ENCODE peak calls at places on chromosome 16, in six cellular contexts. One of them, this sample, is unnamed.

GRCh38 chr16:89375021-89375420 is 115.3 kb downstream of the ANKRD11 start:
- DNase-seq in sigmoid colon: no peak
- DNase-seq in OCI-LY7: peak; percentile 73
- DNase-seq in HCT116: no peak
- DNase-seq in esophagus squamous epithelium: no peak
- DNase-seq in GM23248: no peak
- DNase-seq in this sample: peak; percentile 74

GRCh38 chr16:4509420-4509819 is 29.2 kb downstream of the CDIP1 start:
- DNase-seq in esophagus squamous epithelium: no peak
- DNase-seq in OCI-LY7: no peak
- DNase-seq in HCT116: no peak
- DNase-seq in GM23248: no peak
- DNase-seq in sigmoid colon: no peak
- DNase-seq in this sample: no peak

GRCh38 chr16:88782454-88783390 is 2.3 kb downstream of the PIEZO1 start:
- DNase-seq in esophagus squamous epithelium: no peak
- DNase-seq in GM23248: peak; percentile 96
- DNase-seq in sigmoid colon: peak; percentile 80
- DNase-seq in OCI-LY7: peak; percentile 44
- DNase-seq in HCT116: peak; percentile 48
- DNase-seq in this sample: no peak

GRCh38 chr16:27444015-27444414 is 42.0 kb downstream of the IL21R start:
- DNase-seq in GM23248: peak; percentile 69
- DNase-seq in HCT116: no peak
- DNase-seq in esophagus squamous epithelium: no peak
- DNase-seq in OCI-LY7: no peak
- DNase-seq in sigmoid colon: no peak
- DNase-seq in this sample: no peak

GRCh38 chr16:69481901-69482341 is 57.5 kb downstream of the CYB5B start:
- DNase-seq in sigmoid colon: peak; percentile 92
- DNase-seq in esophagus squamous epithelium: no peak
- DNase-seq in GM23248: peak; percentile 90
- DNase-seq in OCI-LY7: no peak
- DNase-seq in HCT116: no peak
- DNase-seq in this sample: no peak

GRCh38 chr16:56426585-56426984 is 1.2 kb upstream of the AMFR start:
- DNase-seq in GM23248: no peak
- DNase-seq in esophagus squamous epithelium: no peak
- DNase-seq in sigmoid colon: no peak
- DNase-seq in OCI-LY7: no peak
- DNase-seq in HCT116: no peak
- DNase-seq in this sample: no peak

GRCh38 chr16:11560701-11561439 is 25.8 kb downstream of the LITAF start:
- DNase-seq in esophagus squamous epithelium: no peak
- DNase-seq in GM23248: no peak
- DNase-seq in sigmoid colon: no peak
- DNase-seq in HCT116: no peak
- DNase-seq in OCI-LY7: no peak
- DNase-seq in this sample: no peak

GRCh38 chr16:26827386-26827785 is 239.3 kb upstream of the C16orf82 start:
- DNase-seq in HCT116: no peak
- DNase-seq in GM23248: no peak
- DNase-seq in sigmoid colon: no peak
- DNase-seq in esophagus squamous epithelium: no peak
- DNase-seq in OCI-LY7: no peak
- DNase-seq in this sample: no peak

GRCh38 chr16:66147338-66147737 is 219.2 kb upstream of the CDH5 start:
- DNase-seq in sigmoid colon: no peak
- DNase-seq in GM23248: no peak
- DNase-seq in OCI-LY7: no peak
- DNase-seq in esophagus squamous epithelium: no peak
- DNase-seq in HCT116: no peak
- DNase-seq in this sample: no peak

GRCh38 chr16:14286381-14287230 is 215.5 kb downstream of the MRTFB start:
- DNase-seq in OCI-LY7: peak; percentile 75
- DNase-seq in sigmoid colon: no peak
- DNase-seq in esophagus squamous epithelium: no peak
- DNase-seq in GM23248: peak; percentile 76
- DNase-seq in HCT116: no peak
- DNase-seq in this sample: no peak

GRCh38 chr16:73176577-73177013 is 128.7 kb upstream of the ZFHX3 start:
- DNase-seq in sigmoid colon: no peak
- DNase-seq in OCI-LY7: no peak
- DNase-seq in esophagus squamous epithelium: no peak
- DNase-seq in HCT116: peak; percentile 48
- DNase-seq in GM23248: peak; percentile 96
- DNase-seq in this sample: no peak

GRCh38 chr16:23072084-23072599 is 77.1 kb downstream of the USP31 start:
- DNase-seq in HCT116: no peak
- DNase-seq in GM23248: peak; percentile 90
- DNase-seq in OCI-LY7: no peak
- DNase-seq in esophagus squamous epithelium: no peak
- DNase-seq in sigmoid colon: peak; percentile 92
- DNase-seq in this sample: no peak
- H3K4me3 ChIP-seq in HCT116: no peak overlapping the region
- H3K4me3 ChIP-seq in GM23248: peak overlapping the region; percentile 40
- H3K4me3 ChIP-seq in OCI-LY7: no peak overlapping the region
- H3K4me3 ChIP-seq in esophagus squamous epithelium: no peak overlapping the region
- H3K4me3 ChIP-seq in sigmoid colon: no peak overlapping the region
- H3K4me3 ChIP-seq in this sample: no peak overlapping the region

GRCh38 chr16:20950294-20950693 is 49.7 kb downstream of the LYRM1 start:
- DNase-seq in HCT116: no peak
- DNase-seq in GM23248: no peak
- DNase-seq in esophagus squamous epithelium: no peak
- DNase-seq in sigmoid colon: no peak
- DNase-seq in OCI-LY7: no peak
- DNase-seq in this sample: no peak

GRCh38 chr16:20952144-20952797 is 51.7 kb downstream of the LYRM1 start:
- DNase-seq in OCI-LY7: no peak
- DNase-seq in esophagus squamous epithelium: no peak
- DNase-seq in GM23248: no peak
- DNase-seq in sigmoid colon: no peak
- DNase-seq in HCT116: peak; percentile 26
- DNase-seq in this sample: no peak

GRCh38 chr16:20957153-20957552 is 56.6 kb downstream of the LYRM1 start:
- DNase-seq in esophagus squamous epithelium: no peak
- DNase-seq in HCT116: no peak
- DNase-seq in GM23248: no peak
- DNase-seq in OCI-LY7: no peak
- DNase-seq in sigmoid colon: no peak
- DNase-seq in this sample: no peak

GRCh38 chr16:20956319-20956718 is 55.7 kb downstream of the LYRM1 start:
- DNase-seq in esophagus squamous epithelium: no peak
- DNase-seq in sigmoid colon: no peak
- DNase-seq in OCI-LY7: no peak
- DNase-seq in GM23248: peak; percentile 23
- DNase-seq in HCT116: no peak
- DNase-seq in this sample: no peak

DNA sequence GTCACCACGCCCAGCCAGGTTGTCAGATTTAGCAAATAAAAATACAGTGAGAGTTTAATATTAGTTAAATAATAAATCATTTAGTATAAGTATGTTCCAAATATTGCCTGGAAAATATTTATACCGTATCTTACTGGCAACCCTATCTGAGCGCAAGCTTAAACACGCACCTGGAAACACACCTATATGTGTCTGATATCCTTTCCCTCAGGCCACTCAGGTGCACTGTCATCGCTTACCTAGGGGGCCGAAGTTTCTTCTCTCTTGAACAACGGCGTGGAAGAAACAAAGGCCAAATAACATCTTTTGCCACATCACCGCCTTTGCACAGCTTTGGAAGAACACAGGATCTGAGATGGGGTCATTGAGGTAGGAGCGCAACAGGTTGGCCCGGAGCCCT is 54.0 kb downstream of the LYRM1 start:
- DNase-seq in sigmoid colon: no peak
- DNase-seq in HCT116: no peak
- DNase-seq in GM23248: no peak
- DNase-seq in OCI-LY7: no peak
- DNase-seq in esophagus squamous epithelium: no peak
- DNase-seq in this sample: no peak
- H3K27ac ChIP-seq in sigmoid colon: no peak overlapping the region
- H3K27ac ChIP-seq in HCT116: no peak overlapping the region
- H3K27ac ChIP-seq in GM23248: no peak overlapping the region
- H3K27ac ChIP-seq in OCI-LY7: no peak overlapping the region
- H3K27ac ChIP-seq in esophagus squamous epithelium: no peak overlapping the region
- H3K27ac ChIP-seq in this sample: no peak overlapping the region

GRCh38 chr16:31868701-31869167 is 4.9 kb upstream of the ZNF267 start:
- DNase-seq in GM23248: peak; percentile 81
- DNase-seq in esophagus squamous epithelium: peak; percentile 18
- DNase-seq in OCI-LY7: peak; percentile 80
- DNase-seq in HCT116: peak; percentile 73
- DNase-seq in sigmoid colon: peak; percentile 85
- DNase-seq in this sample: peak; percentile 73
- H3K4me3 ChIP-seq in GM23248: peak overlapping the region; percentile 48
- H3K4me3 ChIP-seq in esophagus squamous epithelium: no peak overlapping the region
- H3K4me3 ChIP-seq in OCI-LY7: peak overlapping the region; percentile 17
- H3K4me3 ChIP-seq in HCT116: no peak overlapping the region
- H3K4me3 ChIP-seq in sigmoid colon: no peak overlapping the region
- H3K4me3 ChIP-seq in this sample: no peak overlapping the region

GRCh38 chr16:200388-200787 is 20.1 kb downstream of the HBQ1 start:
- DNase-seq in esophagus squamous epithelium: no peak
- DNase-seq in OCI-LY7: no peak
- DNase-seq in GM23248: peak; percentile 91
- DNase-seq in HCT116: no peak
- DNase-seq in sigmoid colon: no peak
- DNase-seq in this sample: no peak
- H3K27ac ChIP-seq in esophagus squamous epithelium: no peak overlapping the region
- H3K27ac ChIP-seq in OCI-LY7: no peak overlapping the region
- H3K27ac ChIP-seq in GM23248: peak overlapping the region; percentile 89
- H3K27ac ChIP-seq in HCT116: no peak overlapping the region
- H3K27ac ChIP-seq in sigmoid colon: no peak overlapping the region
- H3K27ac ChIP-seq in this sample: no peak overlapping the region

DNA sequence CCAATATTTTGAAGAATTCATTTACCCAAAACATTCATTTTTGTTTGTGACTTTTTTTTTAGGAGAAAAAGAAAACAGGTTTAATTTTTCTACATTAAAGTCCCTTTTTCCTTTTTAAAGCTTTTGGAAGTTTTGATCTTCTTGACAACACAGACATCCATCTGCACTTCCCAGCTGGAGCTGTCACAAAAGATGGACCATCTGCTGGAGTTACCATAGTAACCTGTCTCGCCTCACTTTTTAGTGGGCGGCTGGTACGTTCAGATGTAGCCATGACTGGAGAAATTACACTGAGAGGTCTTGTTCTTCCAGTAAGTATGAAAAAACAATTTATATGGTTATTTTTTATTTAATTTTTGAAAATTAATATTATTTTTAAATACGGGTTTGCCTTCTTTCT is 37.2 kb downstream of the SIAH1 start:
- DNase-seq in esophagus squamous epithelium: no peak
- DNase-seq in GM23248: no peak
- DNase-seq in OCI-LY7: no peak
- DNase-seq in HCT116: no peak
- DNase-seq in sigmoid colon: no peak
- DNase-seq in this sample: peak; percentile 14
- H3K4me3 ChIP-seq in esophagus squamous epithelium: no peak overlapping the region
- H3K4me3 ChIP-seq in GM23248: no peak overlapping the region
- H3K4me3 ChIP-seq in OCI-LY7: no peak overlapping the region
- H3K4me3 ChIP-seq in HCT116: no peak overlapping the region
- H3K4me3 ChIP-seq in sigmoid colon: no peak overlapping the region
- H3K4me3 ChIP-seq in this sample: no peak overlapping the region

GRCh38 chr16:3112058-3112880 is at the start of gene ZNF205:
- DNase-seq in OCI-LY7: no peak
- DNase-seq in GM23248: peak; percentile 76
- DNase-seq in esophagus squamous epithelium: no peak
- DNase-seq in sigmoid colon: peak; percentile 87
- DNase-seq in HCT116: no peak
- DNase-seq in this sample: peak; percentile 88
- H3K27ac ChIP-seq in OCI-LY7: no peak within 1 kb of the TSS
- H3K27ac ChIP-seq in GM23248: no peak within 1 kb of the TSS
- H3K27ac ChIP-seq in esophagus squamous epithelium: peak within 1 kb of the TSS; percentile 86
- H3K27ac ChIP-seq in sigmoid colon: peak within 1 kb of the TSS; percentile 76
- H3K27ac ChIP-seq in HCT116: peak within 1 kb of the TSS; percentile 67
- H3K27ac ChIP-seq in this sample: peak within 1 kb of the TSS; percentile 58

DNA sequence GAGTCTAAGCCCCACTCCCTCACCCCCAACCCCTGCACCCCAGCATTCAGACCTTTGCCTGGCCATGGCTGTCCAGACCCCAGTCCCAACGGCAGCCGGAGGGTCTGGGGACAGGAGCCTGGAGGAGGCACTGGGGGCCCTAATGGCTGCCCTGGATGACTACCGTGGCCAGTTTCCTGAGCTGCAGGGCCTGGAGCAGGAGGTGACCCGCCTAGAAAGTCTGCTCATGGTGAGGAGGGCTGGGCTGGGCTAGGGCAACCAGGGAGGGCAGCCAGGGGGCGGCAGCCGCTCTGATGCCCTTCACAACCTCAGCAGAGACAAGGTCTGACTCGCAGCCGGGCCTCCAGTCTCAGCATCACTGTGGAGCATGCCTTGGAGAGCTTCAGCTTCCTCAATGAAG is 14.4 kb downstream of the RIPOR1 start:
- DNase-seq in HCT116: no peak
- DNase-seq in esophagus squamous epithelium: no peak
- DNase-seq in OCI-LY7: no peak
- DNase-seq in GM23248: no peak
- DNase-seq in sigmoid colon: no peak
- DNase-seq in this sample: no peak
- H3K4me3 ChIP-seq in HCT116: no peak overlapping the region
- H3K4me3 ChIP-seq in esophagus squamous epithelium: no peak overlapping the region
- H3K4me3 ChIP-seq in OCI-LY7: no peak overlapping the region
- H3K4me3 ChIP-seq in GM23248: no peak overlapping the region
- H3K4me3 ChIP-seq in sigmoid colon: no peak overlapping the region
- H3K4me3 ChIP-seq in this sample: no peak overlapping the region

This sample was measured in WERI-Rb-1.